ENCODE peak calls at places on chromosomes 12 and 14, in five cellular contexts. One of them, this sample, is unnamed.

GRCh38 chr12:84874125-84874824 is 38.3 kb downstream of the SLC6A15 start:
- DNase-seq in PC-3: peak
- DNase-seq in IMR-90: peak
- DNase-seq in MM.1S: peak
- DNase-seq in A549: peak
- DNase-seq in this sample: no peak

GRCh38 chr14:70919774-70920173 is 12.5 kb downstream of the PCNX1 start:
- DNase-seq in PC-3: peak
- DNase-seq in IMR-90: peak
- DNase-seq in A549: no peak
- DNase-seq in MM.1S: no peak
- DNase-seq in this sample: no peak

GRCh38 chr12:42370013-42370412 is 44.0 kb downstream of the PPHLN1 start:
- DNase-seq in A549: no peak
- DNase-seq in IMR-90: no peak
- DNase-seq in PC-3: no peak
- DNase-seq in MM.1S: no peak
- DNase-seq in this sample: no peak

GRCh38 chr14:38040411-38040810 is 167.3 kb upstream of the SSTR1 start:
- DNase-seq in A549: no peak
- DNase-seq in IMR-90: no peak
- DNase-seq in MM.1S: no peak
- DNase-seq in PC-3: no peak
- DNase-seq in this sample: no peak

GRCh38 chr14:20384321-20384720 is 29.0 kb downstream of the TEP1 start:
- DNase-seq in IMR-90: no peak
- DNase-seq in MM.1S: no peak
- DNase-seq in PC-3: no peak
- DNase-seq in A549: no peak
- DNase-seq in this sample: no peak

GRCh38 chr12:19737019-19737418 is 297.7 kb downstream of the AEBP2 start:
- DNase-seq in A549: no peak
- DNase-seq in PC-3: peak
- DNase-seq in MM.1S: no peak
- DNase-seq in IMR-90: no peak
- DNase-seq in this sample: no peak

GRCh38 chr14:57057803-57058202 is 210.9 kb downstream of the EXOC5 start:
- DNase-seq in PC-3: no peak
- DNase-seq in IMR-90: no peak
- DNase-seq in A549: no peak
- DNase-seq in MM.1S: no peak
- DNase-seq in this sample: no peak

GRCh38 chr12:68786929-68787328 is 21.0 kb upstream of the MDM2 start:
- DNase-seq in A549: no peak
- DNase-seq in MM.1S: no peak
- DNase-seq in PC-3: no peak
- DNase-seq in IMR-90: no peak
- DNase-seq in this sample: no peak

GRCh38 chr12:26809611-26810298 is 23.2 kb downstream of the ITPR2 start:
- DNase-seq in IMR-90: no peak
- DNase-seq in A549: no peak
- DNase-seq in PC-3: no peak
- DNase-seq in MM.1S: no peak
- DNase-seq in this sample: no peak

GRCh38 chr14:69739486-69739885 is 27.5 kb upstream of the SRSF5 start:
- DNase-seq in IMR-90: no peak
- DNase-seq in A549: no peak
- DNase-seq in PC-3: peak
- DNase-seq in MM.1S: no peak
- DNase-seq in this sample: no peak

GRCh38 chr12:109606261-109607028 is 32.9 kb downstream of the MVK start:
- DNase-seq in A549: no peak
- DNase-seq in PC-3: no peak
- DNase-seq in IMR-90: no peak
- DNase-seq in MM.1S: no peak
- DNase-seq in this sample: no peak

GRCh38 chr14:90593254-90594040 is 196.6 kb downstream of the CALM1 start:
- DNase-seq in IMR-90: no peak
- DNase-seq in A549: no peak
- DNase-seq in MM.1S: no peak
- DNase-seq in PC-3: no peak
- DNase-seq in this sample: no peak

GRCh38 chr12:120690978-120691377 is 4.0 kb downstream of the MLEC start:
- DNase-seq in A549: no peak
- DNase-seq in IMR-90: no peak
- DNase-seq in PC-3: no peak
- DNase-seq in MM.1S: no peak
- DNase-seq in this sample: no peak

GRCh38 chr12:89059721-89060120 is 292.6 kb downstream of the DUSP6 start:
- DNase-seq in MM.1S: no peak
- DNase-seq in PC-3: no peak
- DNase-seq in A549: no peak
- DNase-seq in IMR-90: no peak
- DNase-seq in this sample: no peak

GRCh38 chr12:52920937-52921336 is 16.1 kb upstream of the KRT8 start:
- DNase-seq in A549: no peak
- DNase-seq in PC-3: peak
- DNase-seq in MM.1S: no peak
- DNase-seq in IMR-90: peak
- DNase-seq in this sample: no peak

GRCh38 chr12:124551268-124552144 is 15.9 kb downstream of the NCOR2 start:
- DNase-seq in MM.1S: no peak
- DNase-seq in A549: no peak
- DNase-seq in IMR-90: peak
- DNase-seq in PC-3: peak
- DNase-seq in this sample: no peak

GRCh38 chr12:107461222-107461980 is 224.2 kb upstream of the PWP1 start:
- DNase-seq in MM.1S: no peak
- DNase-seq in IMR-90: peak
- DNase-seq in PC-3: peak
- DNase-seq in A549: no peak
- DNase-seq in this sample: no peak

GRCh38 chr14:64212666-64213065 is 81.5 kb downstream of the ESR2 start:
- DNase-seq in PC-3: no peak
- DNase-seq in A549: no peak
- DNase-seq in IMR-90: peak
- DNase-seq in MM.1S: no peak
- DNase-seq in this sample: no peak

GRCh38 chr12:26121841-26122680 is 2.8 kb downstream of the BHLHE41 start:
- DNase-seq in A549: no peak
- DNase-seq in IMR-90: peak
- DNase-seq in MM.1S: peak
- DNase-seq in PC-3: peak
- DNase-seq in this sample: no peak

GRCh38 chr14:30679032-30679431 is 56.9 kb downstream of the SCFD1 start:
- DNase-seq in IMR-90: no peak
- DNase-seq in MM.1S: no peak
- DNase-seq in PC-3: no peak
- DNase-seq in A549: no peak
- DNase-seq in this sample: no peak

GRCh38 chr12:23221066-23221465 is 596.1 kb downstream of the ETNK1 start:
- DNase-seq in MM.1S: peak
- DNase-seq in A549: no peak
- DNase-seq in IMR-90: no peak
- DNase-seq in PC-3: peak
- DNase-seq in this sample: no peak

GRCh38 chr12:13437541-13437940 is 241.0 kb downstream of the EMP1 start:
- DNase-seq in PC-3: no peak
- DNase-seq in MM.1S: no peak
- DNase-seq in A549: no peak
- DNase-seq in IMR-90: no peak
- DNase-seq in this sample: no peak

GRCh38 chr12:62910549-62911169 is 24.3 kb downstream of the PPM1H start:
- DNase-seq in MM.1S: no peak
- DNase-seq in PC-3: no peak
- DNase-seq in A549: no peak
- DNase-seq in IMR-90: no peak
- DNase-seq in this sample: no peak

GRCh38 chr12:93229494-93230310 is 148.0 kb upstream of the NUDT4 start:
- DNase-seq in IMR-90: peak
- DNase-seq in PC-3: peak
- DNase-seq in MM.1S: no peak
- DNase-seq in A549: peak
- DNase-seq in this sample: peak

GRCh38 chr12:125100551-125101434 is 35.6 kb downstream of the AACS start:
- DNase-seq in PC-3: no peak
- DNase-seq in A549: peak
- DNase-seq in MM.1S: no peak
- DNase-seq in IMR-90: no peak
- DNase-seq in this sample: peak

GRCh38 chr14:38208825-38209562 is 1.3 kb downstream of the SSTR1 start:
- DNase-seq in MM.1S: no peak
- DNase-seq in A549: no peak
- DNase-seq in PC-3: no peak
- DNase-seq in IMR-90: peak
- DNase-seq in this sample: no peak

GRCh38 chr14:50560929-50561280 is 960 bp downstream of the ATL1 start:
- DNase-seq in MM.1S: no peak
- DNase-seq in IMR-90: peak
- DNase-seq in PC-3: peak
- DNase-seq in A549: peak
- DNase-seq in this sample: no peak

GRCh38 chr14:80388980-80389711 is 177.8 kb upstream of the DIO2 start:
- DNase-seq in PC-3: peak
- DNase-seq in A549: peak
- DNase-seq in MM.1S: no peak
- DNase-seq in IMR-90: peak
- DNase-seq in this sample: peak

GRCh38 chr14:66069830-66070541 is 416.2 kb upstream of the CCDC196 start:
- DNase-seq in IMR-90: no peak
- DNase-seq in MM.1S: no peak
- DNase-seq in A549: no peak
- DNase-seq in PC-3: peak
- DNase-seq in this sample: no peak

GRCh38 chr12:59834659-59835474 is 239.0 kb downstream of the SLC16A7 start:
- DNase-seq in PC-3: peak
- DNase-seq in IMR-90: peak
- DNase-seq in MM.1S: no peak
- DNase-seq in A549: no peak
- DNase-seq in this sample: no peak

GRCh38 chr12:69097619-69098368 is 141.6 kb upstream of the CPSF6 start:
- DNase-seq in MM.1S: no peak
- DNase-seq in A549: no peak
- DNase-seq in IMR-90: no peak
- DNase-seq in PC-3: peak
- DNase-seq in this sample: peak

GRCh38 chr12:109743076-109743910 is 29.7 kb downstream of the FAM222A start:
- DNase-seq in A549: no peak
- DNase-seq in IMR-90: no peak
- DNase-seq in PC-3: no peak
- DNase-seq in MM.1S: no peak
- DNase-seq in this sample: no peak

GRCh38 chr12:73677520-73678291 is 859.9 kb upstream of the ATXN7L3B start:
- DNase-seq in IMR-90: no peak
- DNase-seq in MM.1S: no peak
- DNase-seq in PC-3: no peak
- DNase-seq in A549: no peak
- DNase-seq in this sample: no peak

GRCh38 chr12:102797513-102797912 is 119.5 kb downstream of the PAH start:
- DNase-seq in PC-3: no peak
- DNase-seq in A549: no peak
- DNase-seq in MM.1S: no peak
- DNase-seq in IMR-90: no peak
- DNase-seq in this sample: no peak

GRCh38 chr12:92059976-92060375 is 85.7 kb downstream of the BTG1 start:
- DNase-seq in A549: no peak
- DNase-seq in MM.1S: peak
- DNase-seq in PC-3: peak
- DNase-seq in IMR-90: peak
- DNase-seq in this sample: no peak

GRCh38 chr12:9745191-9745590 is 12.3 kb upstream of the CLECL1 start:
- DNase-seq in PC-3: no peak
- DNase-seq in IMR-90: no peak
- DNase-seq in MM.1S: no peak
- DNase-seq in A549: no peak
- DNase-seq in this sample: no peak
- H3K27ac ChIP-seq in PC-3: no peak
- H3K27ac ChIP-seq in IMR-90: no peak
- H3K27ac ChIP-seq in MM.1S: no peak
- H3K27ac ChIP-seq in A549: no peak
- H3K27ac ChIP-seq in this sample: no peak

GRCh38 chr14:68625366-68626090 is 167.3 kb downstream of the ZFP36L1 start:
- DNase-seq in PC-3: no peak
- DNase-seq in IMR-90: no peak
- DNase-seq in A549: no peak
- DNase-seq in MM.1S: no peak
- DNase-seq in this sample: no peak

GRCh38 chr14:68624541-68625220 is 168.2 kb downstream of the ZFP36L1 start:
- DNase-seq in PC-3: no peak
- DNase-seq in IMR-90: no peak
- DNase-seq in A549: no peak
- DNase-seq in MM.1S: no peak
- DNase-seq in this sample: no peak

GRCh38 chr14:68627868-68628604 is 164.8 kb downstream of the ZFP36L1 start:
- DNase-seq in A549: no peak
- DNase-seq in IMR-90: no peak
- DNase-seq in PC-3: peak
- DNase-seq in MM.1S: no peak
- DNase-seq in this sample: no peak

GRCh38 chr14:68627050-68627867 is 165.6 kb downstream of the ZFP36L1 start:
- DNase-seq in IMR-90: no peak
- DNase-seq in A549: no peak
- DNase-seq in PC-3: no peak
- DNase-seq in MM.1S: no peak
- DNase-seq in this sample: no peak

GRCh38 chr14:68626386-68626785 is 166.5 kb downstream of the ZFP36L1 start:
- DNase-seq in MM.1S: no peak
- DNase-seq in PC-3: no peak
- DNase-seq in IMR-90: no peak
- DNase-seq in A549: no peak
- DNase-seq in this sample: no peak
- H3K27ac ChIP-seq in MM.1S: no peak
- H3K27ac ChIP-seq in PC-3: no peak
- H3K27ac ChIP-seq in IMR-90: no peak
- H3K27ac ChIP-seq in A549: peak
- H3K27ac ChIP-seq in this sample: no peak

GRCh38 chr14:40985584-40985983 is 621.1 kb upstream of the LRFN5 start:
- DNase-seq in PC-3: no peak
- DNase-seq in A549: no peak
- DNase-seq in MM.1S: no peak
- DNase-seq in IMR-90: no peak
- DNase-seq in this sample: no peak

GRCh38 chr14:40983604-40984003 is 623.1 kb upstream of the LRFN5 start:
- DNase-seq in MM.1S: no peak
- DNase-seq in PC-3: peak
- DNase-seq in A549: no peak
- DNase-seq in IMR-90: peak
- DNase-seq in this sample: no peak

GRCh38 chr14:40987481-40987880 is 619.2 kb upstream of the LRFN5 start:
- DNase-seq in MM.1S: no peak
- DNase-seq in PC-3: peak
- DNase-seq in A549: no peak
- DNase-seq in IMR-90: no peak
- DNase-seq in this sample: no peak

GRCh38 chr14:40989260-40989659 is 617.4 kb upstream of the LRFN5 start:
- DNase-seq in MM.1S: no peak
- DNase-seq in A549: no peak
- DNase-seq in PC-3: no peak
- DNase-seq in IMR-90: no peak
- DNase-seq in this sample: no peak
- H3K27ac ChIP-seq in MM.1S: no peak
- H3K27ac ChIP-seq in A549: no peak
- H3K27ac ChIP-seq in PC-3: no peak
- H3K27ac ChIP-seq in IMR-90: no peak
- H3K27ac ChIP-seq in this sample: no peak

GRCh38 chr12:47881826-47882427 is 22.9 kb downstream of the VDR start:
- DNase-seq in A549: no peak
- DNase-seq in PC-3: peak
- DNase-seq in IMR-90: peak
- DNase-seq in MM.1S: no peak
- DNase-seq in this sample: no peak
- H3K27ac ChIP-seq in A549: peak
- H3K27ac ChIP-seq in PC-3: no peak
- H3K27ac ChIP-seq in IMR-90: peak
- H3K27ac ChIP-seq in MM.1S: no peak
- H3K27ac ChIP-seq in this sample: peak